ENCODE peak calls at places on chromosomes 11 and 22, in ten cellular contexts. M is MM.1S, P is dorsolateral prefrontal cortex, V is psoas muscle, B is transverse colon, T is PC-3, J is fibroblast of lung, U is HCT116, R is tibial artery, L is cardiac fibroblast. Y is an unnamed sample.

GRCh38 chr11:130834886-130835285 is 81.4 kb downstream of the SNX19 start:
- DNase-seq in M (peak), P (no peak), V (no peak), B (no peak), T (no peak), J (peak), U (no peak), R (no peak), L (no peak), Y (no peak)

GRCh38 chr11:60864856-60865513 is 2.4 kb upstream of the ZP1 start:
- DNase-seq in M (peak), P (no peak), V (no peak), B (no peak), T (no peak), J (no peak), U (no peak), R (peak), L (no peak), Y (no peak)

GRCh38 chr11:125393331-125393730 is 102.7 kb downstream of the FEZ1 start:
- DNase-seq in M (no peak), P (no peak), V (no peak), B (no peak), T (no peak), J (no peak), U (no peak), R (no peak), L (no peak), Y (no peak)

GRCh38 chr11:94728541-94728940 is 39.6 kb upstream of the AMOTL1 start:
- DNase-seq in M (no peak), P (no peak), V (no peak), B (no peak), T (peak), J (no peak), U (no peak), R (no peak), L (peak), Y (peak)

GRCh38 chr22:27206001-27206746 is 548.8 kb downstream of the MIAT start:
- DNase-seq in M (no peak), P (no peak), V (no peak), B (no peak), T (no peak), J (peak), U (no peak), R (no peak), L (peak), Y (no peak)

GRCh38 chr22:28977481-28977971 is 84.1 kb downstream of the C22orf31 start:
- DNase-seq in M (peak), P (no peak), V (no peak), B (no peak), T (no peak), J (peak), U (peak), R (no peak), L (peak), Y (no peak)

GRCh38 chr22:43057641-43058040 is 31.6 kb downstream of the TTLL1 start:
- DNase-seq in M (no peak), P (no peak), V (no peak), B (no peak), T (no peak), J (no peak), U (no peak), R (no peak), L (no peak), Y (no peak)

GRCh38 chr11:9752091-9752490 is 88.2 kb downstream of the SWAP70 start:
- DNase-seq in M (no peak), P (no peak), V (no peak), B (no peak), T (peak), J (peak), U (no peak), R (no peak), L (peak), Y (peak)

GRCh38 chr11:86067230-86068137 is 1.4 kb downstream of the PICALM start:
- DNase-seq in M (peak), P (no peak), V (no peak), B (no peak), T (peak), J (no peak), U (no peak), R (no peak), L (no peak), Y (no peak)

GRCh38 chr11:46633291-46634217 is 16.2 kb downstream of the ATG13 start:
- DNase-seq in M (no peak), P (no peak), V (no peak), B (no peak), T (no peak), J (no peak), U (no peak), R (no peak), L (no peak), Y (no peak)

GRCh38 chr11:130979386-130979972 is 63.2 kb upstream of the SNX19 start:
- DNase-seq in M (peak), P (no peak), V (no peak), B (no peak), T (peak), J (peak), U (no peak), R (no peak), L (peak), Y (peak)

GRCh38 chr11:120718171-120718570 is 206.6 kb downstream of the GRIK4 start:
- DNase-seq in M (no peak), P (no peak), V (no peak), B (no peak), T (no peak), J (no peak), U (no peak), R (no peak), L (no peak), Y (no peak)

GRCh38 chr11:124669193-124669592 is 4.3 kb downstream of the SIAE start:
- DNase-seq in M (peak), P (peak), V (no peak), B (peak), T (peak), J (peak), U (peak), R (no peak), L (peak), Y (peak)

GRCh38 chr11:60947666-60948065 is 4.3 kb downstream of the SLC15A3 start:
- DNase-seq in M (no peak), P (peak), V (no peak), B (no peak), T (no peak), J (no peak), U (no peak), R (no peak), L (no peak), Y (no peak)

GRCh38 chr11:12900496-12900895 is 108.6 kb upstream of the RASSF10 start:
- DNase-seq in M (no peak), P (no peak), V (no peak), B (no peak), T (peak), J (peak), U (no peak), R (no peak), L (peak), Y (peak)

GRCh38 chr11:96074551-96075309 is 150.8 kb upstream of the MTMR2 start:
- DNase-seq in M (no peak), P (no peak), V (no peak), B (no peak), T (no peak), J (no peak), U (no peak), R (no peak), L (no peak), Y (no peak)

GRCh38 chr22:24333301-24333700 is 62.7 kb downstream of the SPECC1L start:
- DNase-seq in M (no peak), P (no peak), V (no peak), B (no peak), T (peak), J (peak), U (peak), R (no peak), L (peak), Y (peak)

GRCh38 chr22:32660292-32660691 is 141.2 kb upstream of the TIMP3 start:
- DNase-seq in M (peak), P (peak), V (peak), B (peak), T (peak), J (peak), U (peak), R (peak), L (peak), Y (peak)

GRCh38 chr22:20174785-20175596 is 24.1 kb upstream of the CCDC188 start:
- DNase-seq in M (no peak), P (no peak), V (no peak), B (no peak), T (no peak), J (no peak), U (no peak), R (no peak), L (peak), Y (peak)
- TF ChIP-seq CTCF in M (no peak), P (no peak), V (no peak), B (no peak), T (peak), J (peak), U (peak), R (no peak), L (peak), Y (peak)

DNA sequence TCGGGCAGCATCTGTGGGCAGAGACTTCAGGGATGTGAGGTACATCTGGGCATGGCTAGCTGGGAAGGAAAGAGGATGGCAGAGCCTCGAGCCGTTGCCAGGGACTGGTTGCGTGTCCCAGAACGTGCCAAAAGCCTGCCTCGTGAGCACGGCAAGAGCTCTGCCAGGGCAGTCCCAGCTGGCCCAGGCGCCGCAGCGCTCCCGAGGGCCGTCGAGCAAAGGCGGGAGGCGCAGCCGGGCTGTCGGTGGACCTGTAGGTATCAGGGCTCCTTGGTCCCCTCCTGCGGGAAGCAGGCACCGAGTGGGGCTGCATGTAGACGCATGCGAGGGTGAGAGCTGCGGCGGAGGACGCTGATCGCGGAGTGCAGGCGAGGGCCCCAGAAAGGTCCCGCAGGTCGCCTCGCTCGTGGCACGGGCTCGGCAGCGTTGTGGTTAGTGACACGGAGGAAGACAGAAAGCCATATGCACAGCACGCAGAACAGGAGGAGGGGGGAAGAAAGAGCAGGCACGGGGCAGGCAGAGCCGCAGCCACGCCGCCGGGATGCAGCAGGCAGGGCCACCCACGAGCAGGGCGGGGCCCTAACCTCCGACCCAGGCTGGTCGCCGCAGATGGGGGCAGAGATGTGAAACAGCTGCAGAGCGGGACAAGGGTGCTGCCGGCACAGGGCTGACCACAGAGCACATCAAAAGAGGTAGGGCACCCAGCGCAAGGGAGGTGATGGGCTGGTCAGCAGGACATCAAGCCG is 18.0 kb downstream of the LSP1 start:
- DNase-seq in M (no peak), P (no peak), V (peak), B (no peak), T (no peak), J (peak), U (no peak), R (peak), L (no peak), Y (peak)
- H3K4me3 ChIP-seq in M (no peak), P (no peak), V (peak), B (no peak), T (no peak), J (no peak), U (no peak), R (peak), L (peak), Y (no peak)

GRCh38 chr11:123249354-123249753 is 54.3 kb upstream of the CLMP start:
- DNase-seq in M (no peak), P (no peak), V (no peak), B (no peak), T (peak), J (no peak), U (no peak), R (no peak), L (peak), Y (no peak)

GRCh38 chr11:123247813-123248379 is 52.8 kb upstream of the CLMP start:
- DNase-seq in M (no peak), P (no peak), V (no peak), B (no peak), T (no peak), J (no peak), U (no peak), R (no peak), L (no peak), Y (no peak)

GRCh38 chr11:123246749-123247497 is 51.9 kb upstream of the CLMP start:
- DNase-seq in M (peak), P (peak), V (peak), B (peak), T (peak), J (peak), U (peak), R (peak), L (peak), Y (peak)

GRCh38 chr11:123245567-123245966 is 50.5 kb upstream of the CLMP start:
- DNase-seq in M (no peak), P (no peak), V (no peak), B (no peak), T (no peak), J (no peak), U (no peak), R (no peak), L (no peak), Y (no peak)

DNA sequence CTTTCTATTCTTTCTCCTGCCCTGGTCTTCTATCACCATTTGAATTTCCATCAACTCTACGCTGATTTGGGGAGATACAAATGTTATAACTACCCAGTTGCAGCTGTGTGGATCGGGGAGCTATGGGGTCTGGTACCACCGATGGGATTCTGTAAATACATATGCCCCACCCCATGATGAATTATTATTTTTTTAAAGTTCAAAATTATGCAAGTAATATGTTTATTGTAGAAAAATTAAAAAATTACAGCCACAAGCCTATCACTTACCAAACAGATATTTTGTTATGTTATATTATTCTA is 52.4 kb upstream of the CLMP start:
- DNase-seq in M (no peak), P (no peak), V (no peak), B (no peak), T (no peak), J (no peak), U (no peak), R (no peak), L (no peak), Y (no peak)
- TF ChIP-seq CTCF in M (no peak), P (no peak), V (no peak), B (no peak), T (no peak), J (no peak), U (no peak), R (no peak), L (no peak), Y (no peak)

GRCh38 chr11:3799143-3799542 is 1.8 kb upstream of the NUP98 start:
- DNase-seq in M (no peak), P (no peak), V (no peak), B (no peak), T (no peak), J (no peak), U (no peak), R (no peak), L (no peak), Y (no peak)

GRCh38 chr11:3795131-3796092 is 1.9 kb downstream of the NUP98 start:
- DNase-seq in M (no peak), P (no peak), V (no peak), B (no peak), T (no peak), J (no peak), U (no peak), R (no peak), L (no peak), Y (no peak)

GRCh38 chr11:3797329-3798090 is at the start of gene NUP98:
- DNase-seq in M (peak), P (peak), V (peak), B (peak), T (peak), J (peak), U (peak), R (peak), L (peak), Y (peak)

GRCh38 chr11:3796796-3797328 is 492 bp downstream of the NUP98 start:
- DNase-seq in M (no peak), P (no peak), V (no peak), B (no peak), T (no peak), J (no peak), U (no peak), R (no peak), L (no peak), Y (no peak)

DNA sequence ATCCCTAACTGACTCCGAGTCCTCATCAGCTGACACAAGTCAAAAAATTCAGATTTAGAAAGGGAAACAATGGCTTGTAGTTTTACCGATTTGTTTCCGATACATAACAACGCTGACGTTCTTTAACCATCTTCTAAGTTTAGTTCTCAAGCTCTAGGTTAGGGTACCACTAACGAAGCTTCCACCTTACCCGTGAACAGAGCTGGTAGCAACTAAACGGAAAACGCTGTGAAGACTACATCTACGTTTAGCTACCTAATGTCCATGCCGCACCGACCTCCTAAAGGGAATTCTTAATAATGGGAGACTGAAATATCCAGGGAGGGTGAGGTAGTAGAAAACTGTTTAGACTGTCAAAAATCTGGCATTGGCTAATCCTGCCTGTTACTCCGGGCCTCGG is 1.0 kb downstream of the NUP98 start:
- DNase-seq in M (no peak), P (no peak), V (no peak), B (no peak), T (no peak), J (no peak), U (no peak), R (no peak), L (no peak), Y (no peak)
- H3K4me3 ChIP-seq in M (peak), P (peak), V (peak), B (peak), T (peak), J (peak), U (peak), R (peak), L (peak), Y (peak)

GRCh38 chr22:50357756-50358155 is 14.6 kb downstream of the PPP6R2 start:
- DNase-seq in M (no peak), P (no peak), V (no peak), B (no peak), T (no peak), J (no peak), U (no peak), R (no peak), L (no peak), Y (no peak)
- TF ChIP-seq CTCF in M (no peak), P (no peak), V (no peak), B (no peak), T (no peak), J (no peak), U (no peak), R (no peak), L (no peak), Y (no peak)

GRCh38 chr11:65577756-65578109 is 1.9 kb downstream of the EHBP1L1 start:
- DNase-seq in M (no peak), P (no peak), V (no peak), B (peak), T (no peak), J (no peak), U (no peak), R (no peak), L (no peak), Y (no peak)
- H3K4me3 ChIP-seq in M (peak), P (peak), V (peak), B (peak), T (peak), J (no peak), U (no peak), R (peak), L (peak), Y (peak)

GRCh38 chr11:67073908-67074307 is 17.3 kb downstream of the RHOD start:
- DNase-seq in M (no peak), P (no peak), V (no peak), B (no peak), T (no peak), J (no peak), U (no peak), R (no peak), L (no peak), Y (no peak)

GRCh38 chr11:67066333-67066709 is 9.7 kb downstream of the RHOD start:
- DNase-seq in M (no peak), P (no peak), V (no peak), B (no peak), T (no peak), J (no peak), U (no peak), R (no peak), L (no peak), Y (no peak)

GRCh38 chr11:67076202-67076601 is 19.6 kb downstream of the RHOD start:
- DNase-seq in M (no peak), P (no peak), V (no peak), B (no peak), T (no peak), J (no peak), U (no peak), R (no peak), L (no peak), Y (no peak)

GRCh38 chr11:67072295-67072694 is 15.6 kb downstream of the RHOD start:
- DNase-seq in M (no peak), P (no peak), V (no peak), B (no peak), T (no peak), J (no peak), U (no peak), R (no peak), L (no peak), Y (no peak)

GRCh38 chr11:67071420-67072284 is 15.0 kb downstream of the RHOD start:
- DNase-seq in M (peak), P (peak), V (peak), B (peak), T (peak), J (peak), U (no peak), R (peak), L (peak), Y (peak)
- TF ChIP-seq CTCF in M (peak), P (peak), V (peak), B (peak), T (peak), J (peak), U (peak), R (peak), L (peak), Y (peak)

DNA sequence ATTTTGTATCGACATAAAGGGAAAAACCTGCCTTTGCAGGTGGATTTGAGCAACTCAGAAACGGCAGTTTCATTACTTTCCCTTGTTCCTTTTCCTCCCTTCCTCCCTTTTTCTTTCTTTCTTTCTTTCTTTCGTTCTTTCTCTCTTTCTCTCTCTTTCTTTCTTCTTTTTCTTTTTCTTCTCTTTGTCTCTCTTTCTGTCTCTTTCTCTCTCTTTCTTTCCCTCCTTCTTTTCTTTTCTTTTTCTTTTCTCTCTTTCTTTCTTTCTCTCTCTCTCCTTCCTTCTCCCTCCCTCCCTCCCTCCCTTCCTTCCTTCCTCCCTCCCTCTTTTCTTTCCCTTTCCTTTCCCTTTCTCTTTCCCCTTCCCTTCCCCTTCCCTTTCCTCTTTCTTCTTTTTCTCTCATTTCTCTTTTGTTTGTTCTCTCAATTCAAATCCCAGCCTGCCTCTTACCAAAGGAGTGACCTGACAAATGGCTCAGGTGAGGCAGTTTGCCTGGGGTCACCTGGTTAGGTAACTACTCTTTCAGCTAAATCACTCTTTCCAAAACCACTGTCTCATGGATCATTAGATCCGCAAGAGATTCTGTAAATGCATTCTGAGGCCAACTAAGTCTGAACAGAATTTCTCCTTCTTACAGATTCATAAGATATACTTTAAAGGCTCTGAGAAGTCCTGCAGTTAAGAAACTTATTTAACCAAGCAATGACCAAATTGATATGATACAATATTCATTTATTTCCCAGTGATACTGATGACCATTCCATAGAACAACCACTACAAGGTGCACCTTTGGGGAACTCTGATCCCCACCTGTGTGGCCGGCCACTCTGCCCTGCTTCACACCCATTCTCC is 75.3 kb downstream of the MYO18B start:
- DNase-seq in M (no peak), P (no peak), V (no peak), B (no peak), T (no peak), J (no peak), U (no peak), R (no peak), L (no peak), Y (no peak)
- H3K4me3 ChIP-seq in M (no peak), P (no peak), V (no peak), B (no peak), T (no peak), J (no peak), U (no peak), R (no peak), L (no peak), Y (no peak)